ENCODE peak calls at places on chromosomes 13 and 19, in eight cellular contexts. One of them, this sample, is unnamed.

GRCh38 chr19:57903298-57904174 is 12.9 kb downstream of the ZNF417 start:
- DNase-seq in vagina: no peak
- DNase-seq in upper lobe of left lung: no peak
- DNase-seq in Calu3: no peak
- DNase-seq in WTC11: no peak
- DNase-seq in mammary epithelial cell: peak; percentile 26
- DNase-seq in brain microvascular endothelial cell: no peak
- DNase-seq in colonic mucosa: no peak
- DNase-seq in this sample: peak; percentile 27

GRCh38 chr13:37289212-37289935 is 183.9 kb upstream of the CSNK1A1L start:
- DNase-seq in Calu3: no peak
- DNase-seq in brain microvascular endothelial cell: no peak
- DNase-seq in colonic mucosa: no peak
- DNase-seq in upper lobe of left lung: no peak
- DNase-seq in WTC11: no peak
- DNase-seq in mammary epithelial cell: no peak
- DNase-seq in vagina: no peak
- DNase-seq in this sample: no peak

GRCh38 chr19:5481957-5482356 is 26.7 kb downstream of the ZNRF4 start:
- DNase-seq in colonic mucosa: no peak
- DNase-seq in Calu3: no peak
- DNase-seq in mammary epithelial cell: no peak
- DNase-seq in WTC11: no peak
- DNase-seq in upper lobe of left lung: no peak
- DNase-seq in brain microvascular endothelial cell: no peak
- DNase-seq in vagina: no peak
- DNase-seq in this sample: no peak

GRCh38 chr19:8552810-8553209 is 24.4 kb downstream of the MYO1F start:
- DNase-seq in mammary epithelial cell: peak; percentile 41
- DNase-seq in Calu3: peak; percentile 3
- DNase-seq in WTC11: peak; percentile 52
- DNase-seq in brain microvascular endothelial cell: peak; percentile 27
- DNase-seq in upper lobe of left lung: no peak
- DNase-seq in colonic mucosa: no peak
- DNase-seq in vagina: no peak
- DNase-seq in this sample: peak; percentile 10

GRCh38 chr13:21674271-21675009 is 3.6 kb downstream of the FGF9 start:
- DNase-seq in upper lobe of left lung: no peak
- DNase-seq in vagina: no peak
- DNase-seq in mammary epithelial cell: no peak
- DNase-seq in Calu3: no peak
- DNase-seq in WTC11: peak; percentile 53
- DNase-seq in brain microvascular endothelial cell: no peak
- DNase-seq in colonic mucosa: peak; percentile 36
- DNase-seq in this sample: no peak

GRCh38 chr13:75461314-75461713 is 20.7 kb downstream of the TBC1D4 start:
- DNase-seq in WTC11: no peak
- DNase-seq in brain microvascular endothelial cell: no peak
- DNase-seq in Calu3: no peak
- DNase-seq in mammary epithelial cell: peak; percentile 21
- DNase-seq in vagina: no peak
- DNase-seq in upper lobe of left lung: no peak
- DNase-seq in colonic mucosa: no peak
- DNase-seq in this sample: no peak

GRCh38 chr19:53912653-53913052 is 3.6 kb downstream of the CACNG7 start:
- DNase-seq in colonic mucosa: no peak
- DNase-seq in Calu3: no peak
- DNase-seq in mammary epithelial cell: no peak
- DNase-seq in WTC11: peak; percentile 88
- DNase-seq in brain microvascular endothelial cell: no peak
- DNase-seq in upper lobe of left lung: no peak
- DNase-seq in vagina: no peak
- DNase-seq in this sample: no peak

GRCh38 chr13:94154362-94154761 is 325.1 kb downstream of the DCT start:
- DNase-seq in Calu3: no peak
- DNase-seq in mammary epithelial cell: peak; percentile 32
- DNase-seq in upper lobe of left lung: peak; percentile 23
- DNase-seq in vagina: no peak
- DNase-seq in brain microvascular endothelial cell: peak; percentile 32
- DNase-seq in WTC11: no peak
- DNase-seq in colonic mucosa: peak; percentile 24
- DNase-seq in this sample: peak; percentile 52

GRCh38 chr13:97583884-97584497 is 150.0 kb downstream of the RAP2A start:
- DNase-seq in upper lobe of left lung: no peak
- DNase-seq in brain microvascular endothelial cell: no peak
- DNase-seq in WTC11: no peak
- DNase-seq in mammary epithelial cell: no peak
- DNase-seq in Calu3: no peak
- DNase-seq in colonic mucosa: no peak
- DNase-seq in vagina: no peak
- DNase-seq in this sample: no peak

GRCh38 chr13:24168980-24169379 is 8.5 kb downstream of the SPATA13 start:
- DNase-seq in brain microvascular endothelial cell: no peak
- DNase-seq in Calu3: no peak
- DNase-seq in upper lobe of left lung: no peak
- DNase-seq in colonic mucosa: no peak
- DNase-seq in vagina: no peak
- DNase-seq in WTC11: no peak
- DNase-seq in mammary epithelial cell: no peak
- DNase-seq in this sample: no peak
- TF ChIP-seq CTCF in brain microvascular endothelial cell: no peak
- TF ChIP-seq CTCF in Calu3: no peak
- TF ChIP-seq CTCF in upper lobe of left lung: no peak
- TF ChIP-seq CTCF in colonic mucosa: no peak
- TF ChIP-seq CTCF in vagina: no peak
- TF ChIP-seq CTCF in WTC11: no peak
- TF ChIP-seq CTCF in mammary epithelial cell: no peak
- TF ChIP-seq CTCF in this sample: no peak

GRCh38 chr19:1859319-1859718 is 4.1 kb downstream of the KLF16 start:
- DNase-seq in colonic mucosa: no peak
- DNase-seq in mammary epithelial cell: no peak
- DNase-seq in upper lobe of left lung: no peak
- DNase-seq in brain microvascular endothelial cell: no peak
- DNase-seq in vagina: no peak
- DNase-seq in WTC11: no peak
- DNase-seq in Calu3: no peak
- DNase-seq in this sample: no peak

GRCh38 chr19:1860821-1861598 is 2.4 kb downstream of the KLF16 start:
- DNase-seq in vagina: no peak
- DNase-seq in WTC11: no peak
- DNase-seq in brain microvascular endothelial cell: no peak
- DNase-seq in upper lobe of left lung: no peak
- DNase-seq in mammary epithelial cell: no peak
- DNase-seq in colonic mucosa: peak; percentile 40
- DNase-seq in Calu3: no peak
- DNase-seq in this sample: no peak

GRCh38 chr19:1858412-1859081 is 4.8 kb downstream of the KLF16 start:
- DNase-seq in vagina: no peak
- DNase-seq in brain microvascular endothelial cell: no peak
- DNase-seq in colonic mucosa: no peak
- DNase-seq in upper lobe of left lung: no peak
- DNase-seq in Calu3: no peak
- DNase-seq in mammary epithelial cell: no peak
- DNase-seq in WTC11: no peak
- DNase-seq in this sample: no peak

GRCh38 chr19:1861599-1862031 is 1.8 kb downstream of the KLF16 start:
- DNase-seq in upper lobe of left lung: no peak
- DNase-seq in vagina: no peak
- DNase-seq in colonic mucosa: peak; percentile 28
- DNase-seq in brain microvascular endothelial cell: no peak
- DNase-seq in Calu3: no peak
- DNase-seq in WTC11: no peak
- DNase-seq in mammary epithelial cell: no peak
- DNase-seq in this sample: no peak

GRCh38 chr19:1860133-1860775 is 3.1 kb downstream of the KLF16 start:
- DNase-seq in WTC11: peak; percentile 48
- DNase-seq in colonic mucosa: peak; percentile 81
- DNase-seq in upper lobe of left lung: no peak
- DNase-seq in vagina: no peak
- DNase-seq in Calu3: peak; percentile 62
- DNase-seq in brain microvascular endothelial cell: peak; percentile 78
- DNase-seq in mammary epithelial cell: no peak
- DNase-seq in this sample: peak; percentile 83
- TF ChIP-seq CTCF in WTC11: no peak
- TF ChIP-seq CTCF in colonic mucosa: no peak
- TF ChIP-seq CTCF in upper lobe of left lung: no peak
- TF ChIP-seq CTCF in vagina: no peak
- TF ChIP-seq CTCF in Calu3: no peak
- TF ChIP-seq CTCF in brain microvascular endothelial cell: peak; percentile 7
- TF ChIP-seq CTCF in mammary epithelial cell: no peak
- TF ChIP-seq CTCF in this sample: no peak

GRCh38 chr13:98599502-98600328 is 22.8 kb upstream of the STK24 start:
- DNase-seq in brain microvascular endothelial cell: no peak
- DNase-seq in vagina: peak; percentile 22
- DNase-seq in upper lobe of left lung: no peak
- DNase-seq in mammary epithelial cell: no peak
- DNase-seq in Calu3: no peak
- DNase-seq in colonic mucosa: no peak
- DNase-seq in WTC11: no peak
- DNase-seq in this sample: no peak

GRCh38 chr13:98595134-98595533 is 18.2 kb upstream of the STK24 start:
- DNase-seq in WTC11: no peak
- DNase-seq in brain microvascular endothelial cell: no peak
- DNase-seq in colonic mucosa: no peak
- DNase-seq in upper lobe of left lung: no peak
- DNase-seq in vagina: no peak
- DNase-seq in mammary epithelial cell: no peak
- DNase-seq in Calu3: no peak
- DNase-seq in this sample: no peak

GRCh38 chr13:98592353-98592740 is 15.4 kb upstream of the STK24 start:
- DNase-seq in vagina: peak; percentile 34
- DNase-seq in WTC11: no peak
- DNase-seq in brain microvascular endothelial cell: no peak
- DNase-seq in colonic mucosa: no peak
- DNase-seq in upper lobe of left lung: no peak
- DNase-seq in Calu3: no peak
- DNase-seq in mammary epithelial cell: no peak
- DNase-seq in this sample: no peak

DNA sequence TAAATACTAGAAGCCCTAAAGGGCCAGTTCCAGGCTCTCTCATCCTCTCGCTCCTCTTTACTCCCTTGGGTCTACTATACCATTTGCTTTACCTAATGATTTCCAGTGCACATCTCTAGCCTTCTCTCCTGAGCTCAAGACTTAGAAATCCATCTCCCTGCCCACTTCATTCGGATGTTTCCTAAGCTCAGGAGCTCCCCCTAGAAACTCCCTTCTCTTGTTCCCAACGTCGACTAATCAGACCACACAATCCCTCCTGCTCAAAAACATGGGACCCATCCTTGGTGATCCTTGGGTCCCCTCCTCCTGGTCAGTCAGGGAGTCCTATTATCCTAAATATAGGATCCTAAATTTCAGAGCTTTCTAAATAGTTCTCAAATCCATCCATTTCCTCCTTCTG is 21.1 kb upstream of the STK24 start:
- DNase-seq in upper lobe of left lung: no peak
- DNase-seq in colonic mucosa: no peak
- DNase-seq in vagina: no peak
- DNase-seq in Calu3: no peak
- DNase-seq in WTC11: no peak
- DNase-seq in mammary epithelial cell: no peak
- DNase-seq in brain microvascular endothelial cell: no peak
- DNase-seq in this sample: no peak
- TF ChIP-seq CTCF in upper lobe of left lung: no peak
- TF ChIP-seq CTCF in colonic mucosa: no peak
- TF ChIP-seq CTCF in vagina: no peak
- TF ChIP-seq CTCF in Calu3: no peak
- TF ChIP-seq CTCF in WTC11: no peak
- TF ChIP-seq CTCF in mammary epithelial cell: peak; percentile 13
- TF ChIP-seq CTCF in brain microvascular endothelial cell: peak; percentile 29
- TF ChIP-seq CTCF in this sample: peak; percentile 15

DNA sequence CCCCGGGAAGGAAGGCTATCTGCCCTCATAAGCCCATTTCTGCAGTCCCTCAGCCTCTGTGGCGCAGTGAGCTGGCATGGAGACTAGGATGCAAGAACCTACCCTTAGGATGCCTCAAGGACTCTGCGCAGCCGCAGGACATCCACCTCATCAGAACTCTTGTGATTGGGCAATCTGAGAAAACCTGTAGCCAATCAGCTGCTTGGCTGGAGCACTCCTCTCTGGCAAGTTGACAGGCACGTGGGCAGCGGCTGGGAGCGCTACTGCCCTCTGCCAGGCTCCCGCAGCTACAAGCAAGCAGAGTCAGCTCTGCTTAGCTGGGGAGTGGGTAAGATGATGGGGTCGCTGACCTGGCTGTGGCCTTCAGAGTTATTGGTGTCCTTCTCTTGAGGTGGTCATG is 1.5 kb upstream of the ECSIT start:
- DNase-seq in vagina: no peak
- DNase-seq in Calu3: peak; percentile 61
- DNase-seq in upper lobe of left lung: peak; percentile 60
- DNase-seq in colonic mucosa: peak; percentile 79
- DNase-seq in WTC11: peak; percentile 81
- DNase-seq in mammary epithelial cell: peak; percentile 70
- DNase-seq in brain microvascular endothelial cell: peak; percentile 77
- DNase-seq in this sample: peak; percentile 37
- TF ChIP-seq CTCF in vagina: no peak
- TF ChIP-seq CTCF in Calu3: no peak
- TF ChIP-seq CTCF in upper lobe of left lung: no peak
- TF ChIP-seq CTCF in colonic mucosa: no peak
- TF ChIP-seq CTCF in WTC11: no peak
- TF ChIP-seq CTCF in mammary epithelial cell: peak; percentile 52
- TF ChIP-seq CTCF in brain microvascular endothelial cell: peak; percentile 52
- TF ChIP-seq CTCF in this sample: no peak

DNA sequence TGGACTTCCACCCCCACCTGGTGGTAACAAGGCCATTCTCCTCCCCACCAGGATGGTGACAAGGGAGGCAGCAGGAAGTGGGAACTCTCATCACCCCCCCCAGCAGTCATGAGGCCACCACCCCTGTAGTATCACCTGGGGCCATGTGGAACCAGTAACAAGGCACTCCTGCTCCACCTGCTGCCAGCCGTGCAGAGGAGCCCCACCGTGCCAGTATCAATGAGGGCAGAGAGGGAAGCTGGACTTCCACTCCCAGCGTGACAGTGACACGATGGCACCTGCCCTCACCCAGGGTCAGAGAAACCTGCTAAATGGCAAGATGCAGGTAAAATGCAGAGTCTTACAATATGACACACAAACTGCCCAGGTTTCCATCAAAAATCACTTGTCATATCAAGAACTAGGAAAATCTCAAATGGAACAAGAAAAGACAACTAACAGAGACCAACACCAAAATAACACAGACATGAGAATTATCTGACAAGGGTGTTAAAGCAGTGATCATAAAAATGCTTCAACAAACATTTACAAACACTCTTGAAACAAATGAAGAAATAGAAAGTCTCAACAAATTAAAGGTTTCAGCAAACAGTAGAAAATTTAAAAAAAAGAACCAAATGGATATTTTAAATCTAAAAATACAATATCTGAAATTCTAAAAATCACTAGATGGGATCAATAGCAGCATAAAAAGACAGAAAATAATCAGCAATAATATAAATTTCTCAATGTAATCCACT is 9.1 kb upstream of the SPACA7 start:
- DNase-seq in WTC11: no peak
- DNase-seq in mammary epithelial cell: no peak
- DNase-seq in Calu3: no peak
- DNase-seq in brain microvascular endothelial cell: no peak
- DNase-seq in upper lobe of left lung: no peak
- DNase-seq in vagina: no peak
- DNase-seq in colonic mucosa: no peak
- DNase-seq in this sample: no peak
- TF ChIP-seq CTCF in WTC11: no peak
- TF ChIP-seq CTCF in mammary epithelial cell: no peak
- TF ChIP-seq CTCF in Calu3: no peak
- TF ChIP-seq CTCF in brain microvascular endothelial cell: no peak
- TF ChIP-seq CTCF in upper lobe of left lung: no peak
- TF ChIP-seq CTCF in vagina: no peak
- TF ChIP-seq CTCF in colonic mucosa: no peak
- TF ChIP-seq CTCF in this sample: no peak